ENCODE peak calls at places on chromosome 21, in eight cellular contexts. M is stimulated activated CD4-positive, alpha-beta T cell treated with anti-CD3 and anti-CD28 coated beads, Interleukin-15, amount 100 ng/mL, for 1 hour; D is progenitor cell of endocrine pancreas; Z is cardiac fibroblast; E is HuH-7; C is stimulated activated CD8-positive, alpha-beta memory T cell treated with anti-CD3 and anti-CD28 coated beads, Interleukin-15, amount 100 ng/mL, for 24 hours; G is GM23338; R is stimulated activated naive CD4-positive, alpha-beta T cell treated with Interleukin-2 at 50 U/mL for 16 hours. V is an unnamed sample.

GRCh38 chr21:30924171-30924680 is 42.8 kb upstream of the KRTAP11-1 start:
- DNase-seq in M (no peak), D (no peak), Z (no peak), E (no peak), C (no peak), G (no peak), R (no peak), V (no peak)

GRCh38 chr21:45905196-45905595 is 76.4 kb upstream of the COL6A1 start:
- DNase-seq in M (no peak), D (no peak), Z (no peak), E (no peak), C (no peak), G (no peak), R (no peak), V (no peak)

GRCh38 chr21:42654179-42654912 is 925 bp downstream of the PDE9A start:
- DNase-seq in M (no peak), D (peak; percentile 29), Z (no peak), E (peak; percentile 80), C (no peak), G (peak; percentile 76), R (no peak), V (no peak)

GRCh38 chr21:43850728-43851295 is 14.2 kb upstream of the AGPAT3 start:
- DNase-seq in M (no peak), D (no peak), Z (no peak), E (no peak), C (no peak), G (no peak), R (no peak), V (no peak)

GRCh38 chr21:44088401-44088780 is 18.8 kb upstream of the PWP2 start:
- DNase-seq in M (no peak), D (no peak), Z (no peak), E (no peak), C (no peak), G (no peak), R (no peak), V (no peak)

GRCh38 chr21:39127506-39127905 is 55.7 kb downstream of the PSMG1 start:
- DNase-seq in M (no peak), D (no peak), Z (no peak), E (no peak), C (no peak), G (peak; percentile 27), R (no peak), V (no peak)

GRCh38 chr21:44892536-44893277 is 19.2 kb upstream of the PTTG1IP start:
- DNase-seq in M (peak; percentile 73), D (peak; percentile 54), Z (peak; percentile 64), E (peak; percentile 91), C (peak; percentile 59), G (peak; percentile 81), R (peak; percentile 59), V (no peak)

GRCh38 chr21:38327984-38328383 is 71.2 kb downstream of the KCNJ15 start:
- DNase-seq in M (no peak), D (no peak), Z (no peak), E (no peak), C (no peak), G (no peak), R (no peak), V (no peak)

GRCh38 chr21:36769051-36769867 is 70.3 kb downstream of the SIM2 start:
- DNase-seq in M (no peak), D (no peak), Z (no peak), E (no peak), C (no peak), G (no peak), R (no peak), V (no peak)

GRCh38 chr21:37700641-37701202 is 215.5 kb downstream of the KCNJ6 start:
- DNase-seq in M (no peak), D (no peak), Z (peak; percentile 92), E (peak; percentile 50), C (no peak), G (peak; percentile 90), R (no peak), V (peak; percentile 27)

GRCh38 chr21:18002393-18002792 is 183.2 kb upstream of the C21orf91 start:
- DNase-seq in M (no peak), D (no peak), Z (no peak), E (no peak), C (no peak), G (no peak), R (no peak), V (no peak)

GRCh38 chr21:26795866-26796329 is 49.3 kb downstream of the ADAMTS1 start:
- DNase-seq in M (no peak), D (no peak), Z (peak; percentile 96), E (peak; percentile 2), C (no peak), G (no peak), R (no peak), V (peak; percentile 49)

GRCh38 chr21:45615145-45615711 is 28.3 kb upstream of the PCBP3 start:
- DNase-seq in M (peak; percentile 69), D (no peak), Z (peak; percentile 34), E (no peak), C (peak; percentile 55), G (no peak), R (peak; percentile 85), V (no peak)

GRCh38 chr21:33332143-33332542 is 7.4 kb downstream of the IFNAR1 start:
- DNase-seq in M (no peak), D (no peak), Z (no peak), E (no peak), C (no peak), G (no peak), R (no peak), V (no peak)

GRCh38 chr21:32302560-32302959 is 3.9 kb downstream of the MRAP start:
- DNase-seq in M (no peak), D (no peak), Z (no peak), E (no peak), C (no peak), G (no peak), R (no peak), V (no peak)

GRCh38 chr21:27572681-27573080 is 605.8 kb upstream of the ADAMTS5 start:
- DNase-seq in M (no peak), D (no peak), Z (peak; percentile 90), E (no peak), C (no peak), G (no peak), R (no peak), V (peak; percentile 90)

GRCh38 chr21:36744190-36744559 is 45.3 kb downstream of the SIM2 start:
- DNase-seq in M (no peak), D (no peak), Z (no peak), E (no peak), C (no peak), G (no peak), R (no peak), V (no peak)

GRCh38 chr21:36606983-36607325 is 92.0 kb upstream of the SIM2 start:
- DNase-seq in M (no peak), D (no peak), Z (no peak), E (no peak), C (no peak), G (no peak), R (no peak), V (no peak)

GRCh38 chr21:45387506-45387905 is 17.5 kb upstream of the COL18A1 start:
- DNase-seq in M (no peak), D (no peak), Z (no peak), E (no peak), C (no peak), G (no peak), R (no peak), V (no peak)

GRCh38 chr21:38988211-38989096 is 182.7 kb downstream of the ETS2 start:
- DNase-seq in M (no peak), D (no peak), Z (no peak), E (no peak), C (no peak), G (no peak), R (no peak), V (no peak)

GRCh38 chr21:26169061-26169610 is 1.4 kb downstream of the APP start:
- DNase-seq in M (peak; percentile 8), D (peak; percentile 14), Z (peak; percentile 79), E (peak; percentile 67), C (no peak), G (peak; percentile 72), R (peak; percentile 18), V (peak; percentile 31)

GRCh38 chr21:44836349-44836665 is 18.4 kb upstream of the SUMO3 start:
- DNase-seq in M (no peak), D (no peak), Z (no peak), E (no peak), C (no peak), G (no peak), R (no peak), V (no peak)

GRCh38 chr21:44614161-44614631 is 2.3 kb downstream of the KRTAP10-8 start:
- DNase-seq in M (no peak), D (no peak), Z (no peak), E (no peak), C (no peak), G (no peak), R (no peak), V (no peak)